ENCODE peak calls at places on chromosomes 4 and X, in nine cellular contexts. P, W, R, S, Q, F, V, I and U are unnamed samples.

GRCh38 chrX:153592966-153593688 is 5.8 kb downstream of the CCNQ start:
- DNase-seq in P (no peak), W (no peak), R (no peak), S (peak), Q (no peak), F (no peak), V (no peak), I (no peak), U (peak)

GRCh38 chr4:54723786-54724185 is 66.0 kb downstream of the KIT start:
- DNase-seq in P (no peak), W (no peak), R (no peak), S (no peak), Q (no peak), F (no peak), V (no peak), I (no peak), U (no peak)

GRCh38 chr4:163335384-163335783 is 3.0 kb upstream of the NPY1R start:
- DNase-seq in P (no peak), W (no peak), R (no peak), S (no peak), Q (no peak), F (no peak), V (no peak), I (no peak), U (no peak)

GRCh38 chr4:19883841-19884240 is 367.9 kb upstream of the SLIT2 start:
- DNase-seq in P (no peak), W (peak), R (no peak), S (no peak), Q (no peak), F (no peak), V (no peak), I (no peak), U (no peak)

GRCh38 chrX:16511776-16512400 is 138.1 kb upstream of the S100G start:
- DNase-seq in P (no peak), W (peak), R (no peak), S (no peak), Q (no peak), F (no peak), V (no peak), I (no peak), U (no peak)

GRCh38 chr4:146329042-146329716 is 114.8 kb downstream of the REELD1 start:
- DNase-seq in P (no peak), W (peak), R (no peak), S (no peak), Q (no peak), F (no peak), V (no peak), I (peak), U (no peak)

GRCh38 chr4:94459462-94460161 is 7.9 kb downstream of the PDLIM5 start:
- DNase-seq in P (no peak), W (no peak), R (no peak), S (no peak), Q (no peak), F (no peak), V (no peak), I (no peak), U (no peak)

GRCh38 chr4:132557660-132558059 is 591.4 kb upstream of the PCDH10 start:
- DNase-seq in P (no peak), W (no peak), R (no peak), S (no peak), Q (no peak), F (no peak), V (no peak), I (peak), U (no peak)

GRCh38 chrX:19893722-19894121 is 6.3 kb upstream of the SH3KBP1 start:
- DNase-seq in P (no peak), W (peak), R (no peak), S (no peak), Q (no peak), F (no peak), V (no peak), I (peak), U (no peak)

GRCh38 chr4:38752393-38752961 is 30.3 kb downstream of the TLR10 start:
- DNase-seq in P (no peak), W (peak), R (no peak), S (no peak), Q (no peak), F (no peak), V (no peak), I (no peak), U (no peak)

GRCh38 chr4:118967393-118967792 is 78.7 kb downstream of the SYNPO2 start:
- DNase-seq in P (no peak), W (peak), R (peak), S (no peak), Q (peak), F (no peak), V (no peak), I (no peak), U (no peak)

GRCh38 chr4:73729534-73730165 is 10.7 kb upstream of the CXCL8 start:
- DNase-seq in P (peak), W (peak), R (peak), S (peak), Q (peak), F (peak), V (no peak), I (peak), U (peak)

GRCh38 chrX:107676559-107677378 is 48.5 kb downstream of the PRPS1 start:
- DNase-seq in P (peak), W (peak), R (peak), S (peak), Q (peak), F (peak), V (peak), I (peak), U (peak)

GRCh38 chrX:107450823-107451509 is 1.5 kb downstream of the FRMPD3 start:
- DNase-seq in P (no peak), W (no peak), R (no peak), S (no peak), Q (no peak), F (no peak), V (no peak), I (peak), U (no peak)

GRCh38 chr4:121953860-121954259 is 2.0 kb upstream of the TRPC3 start:
- DNase-seq in P (no peak), W (no peak), R (no peak), S (no peak), Q (no peak), F (no peak), V (no peak), I (no peak), U (no peak)

GRCh38 chrX:130268500-130269170 is at the start of gene ZNF280C:
- DNase-seq in P (peak), W (peak), R (peak), S (peak), Q (peak), F (peak), V (peak), I (peak), U (peak)

GRCh38 chr4:94452476-94453300 is 946 bp downstream of the PDLIM5 start:
- DNase-seq in P (peak), W (peak), R (peak), S (peak), Q (peak), F (peak), V (peak), I (peak), U (peak)

GRCh38 chr4:16131293-16131692 is 47.5 kb upstream of the PROM1 start:
- DNase-seq in P (no peak), W (no peak), R (no peak), S (no peak), Q (no peak), F (no peak), V (no peak), I (no peak), U (no peak)

GRCh38 chr4:152176627-152177214 is 359.2 kb downstream of the FBXW7 start:
- DNase-seq in P (no peak), W (no peak), R (no peak), S (no peak), Q (no peak), F (no peak), V (no peak), I (no peak), U (no peak)

GRCh38 chr4:36255575-36255974 is 11.3 kb upstream of the ARAP2 start:
- DNase-seq in P (no peak), W (no peak), R (no peak), S (no peak), Q (no peak), F (no peak), V (no peak), I (no peak), U (no peak)

GRCh38 chr4:38837849-38838248 is 18.8 kb downstream of the TLR6 start:
- DNase-seq in P (no peak), W (peak), R (no peak), S (no peak), Q (no peak), F (no peak), V (no peak), I (no peak), U (no peak)

GRCh38 chrX:29541038-29541437 is 674.3 kb upstream of the MAGEB2 start:
- DNase-seq in P (no peak), W (no peak), R (no peak), S (no peak), Q (no peak), F (no peak), V (no peak), I (no peak), U (no peak)

GRCh38 chr4:168441412-168441811 is 38.9 kb downstream of the DDX60L start:
- DNase-seq in P (no peak), W (no peak), R (no peak), S (no peak), Q (no peak), F (no peak), V (no peak), I (no peak), U (no peak)

GRCh38 chrX:76148753-76149152 is 24.1 kb upstream of the PBDC1 start:
- DNase-seq in P (no peak), W (peak), R (peak), S (peak), Q (peak), F (peak), V (no peak), I (peak), U (no peak)

GRCh38 chrX:4547218-4547836 is 833.9 kb upstream of the PRKX start:
- DNase-seq in P (no peak), W (peak), R (peak), S (peak), Q (peak), F (peak), V (peak), I (peak), U (no peak)

GRCh38 chrX:107825698-107826285 is at the start of gene MID2:
- DNase-seq in P (peak), W (no peak), R (peak), S (peak), Q (peak), F (peak), V (peak), I (peak), U (peak)

GRCh38 chr4:2833671-2834000 is 10.0 kb upstream of the ADD1 start:
- DNase-seq in P (no peak), W (no peak), R (no peak), S (peak), Q (no peak), F (no peak), V (no peak), I (no peak), U (peak)

GRCh38 chrX:78650906-78651437 is 8.2 kb downstream of the RTL3 start:
- DNase-seq in P (no peak), W (peak), R (no peak), S (no peak), Q (no peak), F (no peak), V (no peak), I (no peak), U (no peak)

GRCh38 chr4:177479063-177479462 is 36.8 kb upstream of the AGA start:
- DNase-seq in P (no peak), W (peak), R (no peak), S (no peak), Q (no peak), F (no peak), V (no peak), I (no peak), U (no peak)

GRCh38 chr4:26228883-26229282 is 91.9 kb upstream of the RBPJ start:
- DNase-seq in P (no peak), W (no peak), R (no peak), S (no peak), Q (no peak), F (no peak), V (no peak), I (no peak), U (no peak)

GRCh38 chr4:37826282-37827029 is at the start of gene PGM2:
- DNase-seq in P (peak), W (peak), R (peak), S (peak), Q (peak), F (peak), V (peak), I (peak), U (peak)

GRCh38 chr4:6535706-6536105 is 39.3 kb upstream of the MAN2B2 start:
- DNase-seq in P (no peak), W (no peak), R (no peak), S (no peak), Q (no peak), F (no peak), V (no peak), I (no peak), U (no peak)

GRCh38 chrX:64093761-64094160 is 111.7 kb downstream of the AMER1 start:
- DNase-seq in P (no peak), W (peak), R (no peak), S (no peak), Q (no peak), F (no peak), V (no peak), I (peak), U (no peak)

GRCh38 chrX:67587946-67588624 is 44.3 kb downstream of the AR start:
- DNase-seq in P (no peak), W (no peak), R (peak), S (no peak), Q (peak), F (peak), V (no peak), I (no peak), U (no peak)

GRCh38 chr4:1959104-1959384 is 49.7 kb downstream of the NELFA start:
- DNase-seq in P (no peak), W (no peak), R (no peak), S (no peak), Q (no peak), F (no peak), V (no peak), I (no peak), U (no peak)

GRCh38 chr4:123444298-123444731 is 47.7 kb downstream of the SPRY1 start:
- DNase-seq in P (no peak), W (peak), R (peak), S (peak), Q (no peak), F (no peak), V (no peak), I (no peak), U (peak)

GRCh38 chrX:17547658-17548057 is 172.7 kb downstream of the NHS start:
- DNase-seq in P (no peak), W (peak), R (no peak), S (peak), Q (peak), F (no peak), V (no peak), I (peak), U (peak)

GRCh38 chrX:53674581-53674980 is 11.9 kb downstream of the HUWE1 start:
- DNase-seq in P (no peak), W (peak), R (no peak), S (no peak), Q (no peak), F (no peak), V (no peak), I (no peak), U (no peak)

GRCh38 chrX:53683556-53684414 is 2.7 kb downstream of the HUWE1 start:
- DNase-seq in P (peak), W (peak), R (peak), S (peak), Q (peak), F (peak), V (peak), I (peak), U (peak)

GRCh38 chrX:53681661-53682060 is 4.9 kb downstream of the HUWE1 start:
- DNase-seq in P (no peak), W (peak), R (no peak), S (no peak), Q (no peak), F (no peak), V (no peak), I (no peak), U (no peak)

GRCh38 chrX:53682885-53683555 is 3.5 kb downstream of the HUWE1 start:
- DNase-seq in P (no peak), W (peak), R (peak), S (peak), Q (peak), F (no peak), V (no peak), I (peak), U (peak)

GRCh38 chrX:53678667-53679066 is 7.9 kb downstream of the HUWE1 start:
- DNase-seq in P (no peak), W (no peak), R (no peak), S (no peak), Q (no peak), F (no peak), V (no peak), I (peak), U (no peak)
- TF ChIP-seq CTCF in P (no peak), W (no peak), R (no peak), S (no peak), Q (no peak), F (no peak), V (no peak), I (no peak), U (peak)

DNA sequence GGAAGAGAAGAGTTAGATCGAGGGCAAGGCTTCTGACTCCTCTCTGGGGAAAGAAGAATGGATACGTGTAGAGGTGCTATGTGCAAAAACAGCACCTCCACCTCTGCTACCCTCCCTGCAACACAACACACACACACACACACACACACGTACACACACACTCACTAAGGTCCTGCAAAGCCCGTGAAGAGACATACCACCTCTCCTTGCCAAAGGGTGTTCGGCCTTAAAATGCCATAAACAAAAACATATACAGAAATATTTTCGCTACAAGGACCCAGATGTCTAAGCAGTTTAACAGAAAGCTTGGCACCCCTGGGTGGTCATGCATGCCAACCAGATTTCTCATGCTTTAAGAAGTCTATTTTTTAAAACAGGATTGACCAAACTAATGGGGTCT is 1.5 kb downstream of the TIFA start:
- DNase-seq in P (no peak), W (peak), R (no peak), S (no peak), Q (no peak), F (no peak), V (no peak), I (no peak), U (no peak)
- TF ChIP-seq POLR2A in P (no peak), W (no peak), R (no peak), S (no peak), Q (no peak), F (no peak), V (no peak), I (no peak), U (no peak)

GRCh38 chrX:68935362-68935761 is 106.5 kb downstream of the EFNB1 start:
- DNase-seq in P (no peak), W (no peak), R (no peak), S (peak), Q (no peak), F (no peak), V (no peak), I (no peak), U (no peak)
- TF ChIP-seq CTCF in P (no peak), W (no peak), R (no peak), S (no peak), Q (no peak), F (no peak), V (no peak), I (no peak), U (no peak)

DNA sequence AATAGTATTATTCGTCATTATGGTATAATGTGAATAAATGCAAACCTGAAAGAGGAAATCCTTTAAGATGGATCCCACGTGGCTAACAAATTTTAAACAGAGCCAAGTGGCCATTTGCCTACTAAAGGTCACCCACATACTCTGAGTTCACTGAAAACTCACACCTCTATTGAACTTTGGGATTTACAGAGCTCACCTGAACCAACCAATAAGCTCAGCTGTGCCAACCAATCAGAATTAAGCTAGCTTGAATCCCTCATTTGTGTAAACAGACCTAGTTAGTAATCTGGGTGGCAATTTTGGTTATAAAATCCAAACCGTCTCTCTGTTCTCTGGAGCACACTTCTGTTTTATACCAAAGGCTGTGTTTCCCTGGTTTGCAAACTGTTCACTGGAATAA is 5.4 kb upstream of the NUDT9 start:
- DNase-seq in P (no peak), W (no peak), R (no peak), S (no peak), Q (no peak), F (no peak), V (no peak), I (no peak), U (no peak)
- TF ChIP-seq POLR2A in P (no peak), W (no peak), R (no peak), S (no peak), Q (no peak), F (no peak), V (no peak), I (no peak), U (no peak)

GRCh38 chr4:77045490-77045889 is 30.3 kb downstream of the CCNI start:
- DNase-seq in P (no peak), W (peak), R (no peak), S (no peak), Q (no peak), F (no peak), V (no peak), I (peak), U (no peak)
- TF ChIP-seq CTCF in P (no peak), W (peak), R (no peak), S (no peak), Q (peak), F (no peak), V (no peak), I (no peak), U (no peak)

GRCh38 chrX:1417921-1418875 is 26.3 kb upstream of the SLC25A6 start:
- DNase-seq in P (peak), W (no peak), R (no peak), S (no peak), Q (no peak), F (no peak), V (no peak), I (no peak), U (no peak)
- TF ChIP-seq POLR2A in P (no peak), W (no peak), R (no peak), S (no peak), Q (no peak), F (no peak), V (no peak), I (no peak), U (no peak)

GRCh38 chr4:186188107-186188506 is 3.3 kb upstream of the CYP4V2 start:
- DNase-seq in P (no peak), W (no peak), R (no peak), S (no peak), Q (no peak), F (no peak), V (no peak), I (no peak), U (no peak)

GRCh38 chr4:186192068-186192751 is 843 bp downstream of the CYP4V2 start:
- DNase-seq in P (no peak), W (peak), R (peak), S (peak), Q (peak), F (peak), V (no peak), I (no peak), U (peak)

GRCh38 chr4:186191266-186192067 is at the start of gene CYP4V2:
- DNase-seq in P (peak), W (peak), R (peak), S (peak), Q (peak), F (peak), V (peak), I (peak), U (peak)

GRCh38 chr4:186189656-186190055 is 1.7 kb upstream of the CYP4V2 start:
- DNase-seq in P (no peak), W (no peak), R (no peak), S (no peak), Q (no peak), F (no peak), V (no peak), I (no peak), U (no peak)

DNA sequence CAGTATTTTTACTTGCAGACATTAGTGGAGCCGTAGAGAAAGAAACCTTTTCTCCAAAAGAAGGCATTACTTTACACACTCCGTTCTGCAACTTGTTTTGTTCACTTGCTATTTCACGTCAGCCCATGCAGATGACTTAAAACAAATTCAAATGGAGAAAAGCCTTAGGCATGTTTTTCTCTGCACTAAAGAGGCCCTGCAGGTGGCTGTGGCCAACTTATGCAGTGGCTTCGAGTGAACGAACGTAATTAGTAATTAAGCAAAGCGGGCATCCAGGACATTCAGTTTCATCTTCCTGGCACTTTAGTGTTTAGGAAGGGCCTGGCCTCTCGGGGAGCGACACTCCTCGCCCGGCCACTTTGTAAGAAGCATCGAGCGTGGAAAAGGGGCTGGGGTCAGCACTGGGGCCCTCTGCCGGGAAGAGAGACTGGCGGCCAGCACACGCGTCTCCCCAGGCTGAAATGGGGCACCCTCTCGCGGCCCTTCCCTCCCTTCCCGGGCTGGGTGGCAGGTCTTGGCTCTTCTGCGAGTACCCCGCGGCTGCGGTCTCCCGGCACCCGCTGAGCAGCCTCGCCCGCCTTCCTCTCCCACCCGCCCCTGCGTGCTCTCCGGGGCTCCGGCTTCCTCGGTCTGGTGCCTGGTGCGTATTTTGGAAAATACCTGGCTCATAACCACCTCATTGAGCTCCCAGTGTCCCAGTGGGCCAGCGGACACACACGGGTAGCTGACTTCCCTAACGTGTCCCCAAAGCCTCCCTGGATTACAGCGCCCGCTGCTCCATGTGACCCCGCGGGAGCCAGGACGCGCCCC is 706 bp upstream of the CYP4V2 start:
- DNase-seq in P (no peak), W (no peak), R (peak), S (peak), Q (no peak), F (peak), V (peak), I (no peak), U (peak)
- TF ChIP-seq CTCF in P (no peak), W (no peak), R (no peak), S (no peak), Q (no peak), F (no peak), V (peak), I (no peak), U (no peak)